ENCODE peak calls at places on chromosome X, in six cellular contexts. R is nephron progenitor cell, S is HuH-7.5, X is WTC11, H is right cardiac atrium, P is iris pigment epithelial cell. M is an unnamed sample.
A peak's percentile ranks its signal among the peaks of the same experiment; 100 is the strongest.

GRCh38 chrX:72128881-72129280 is 2.8 kb downstream of the RTL5 start:
- DNase-seq in R (no peak), S (peak; percentile 32), X (peak; percentile 55), H (no peak), P (peak; percentile 7), M (peak; percentile 49)

GRCh38 chrX:9052081-9052480 is 18.2 kb upstream of the FAM9B start:
- DNase-seq in R (no peak), S (no peak), X (no peak), H (no peak), P (no peak), M (no peak)

GRCh38 chrX:9122504-9123245 is 88.7 kb upstream of the FAM9B start:
- DNase-seq in R (no peak), S (no peak), X (no peak), H (no peak), P (peak; percentile 31), M (peak; percentile 31)

GRCh38 chrX:39214380-39215126 is 413.3 kb downstream of the MID1IP1 start:
- DNase-seq in R (no peak), S (no peak), X (no peak), H (peak; percentile 18), P (no peak), M (no peak)

GRCh38 chrX:84144281-84144680 is 43.7 kb downstream of the RPS6KA6 start:
- DNase-seq in R (no peak), S (no peak), X (no peak), H (no peak), P (peak; percentile 29), M (peak; percentile 20)

GRCh38 chrX:3143043-3143799 is 102.0 kb downstream of the ARSF start:
- DNase-seq in R (no peak), S (no peak), X (no peak), H (no peak), P (no peak), M (no peak)

GRCh38 chrX:129842510-129843208 is 1.0 kb downstream of the ZDHHC9 start:
- DNase-seq in R (no peak), S (no peak), X (peak; percentile 10), H (peak; percentile 18), P (peak; percentile 42), M (peak; percentile 74)

GRCh38 chrX:147403075-147403474 is 508.6 kb upstream of the FMR1 start:
- DNase-seq in R (no peak), S (no peak), X (no peak), H (no peak), P (no peak), M (no peak)

GRCh38 chrX:133191739-133192039 is 26.5 kb downstream of the TFDP3 start:
- DNase-seq in R (no peak), S (no peak), X (no peak), H (no peak), P (no peak), M (no peak)

GRCh38 chrX:66731398-66731797 is 92.5 kb upstream of the EDA2R start:
- DNase-seq in R (peak; percentile 2), S (no peak), X (no peak), H (no peak), P (peak; percentile 43), M (peak; percentile 21)

GRCh38 chrX:145735036-145735435 is 82.6 kb upstream of the SLITRK2 start:
- DNase-seq in R (no peak), S (no peak), X (no peak), H (no peak), P (peak; percentile 10), M (peak; percentile 4)

GRCh38 chrX:5733483-5733882 is 495.2 kb downstream of the NLGN4X start:
- DNase-seq in R (no peak), S (no peak), X (no peak), H (no peak), P (no peak), M (peak; percentile 0)

GRCh38 chrX:2374086-2374485 is 126.7 kb downstream of the DHRSX start:
- DNase-seq in R (no peak), S (no peak), X (no peak), H (no peak), P (peak; percentile 16), M (peak; percentile 69)

GRCh38 chrX:137212078-137212632 is 178.4 kb upstream of the GPR101 start:
- DNase-seq in R (no peak), S (no peak), X (no peak), H (no peak), P (no peak), M (no peak)

GRCh38 chrX:103453655-103454054 is 65.6 kb downstream of the RAB40A start:
- DNase-seq in R (no peak), S (no peak), X (no peak), H (no peak), P (peak; percentile 93), M (peak; percentile 90)

GRCh38 chrX:10636337-10636736 is 16.0 kb upstream of the MID1 start:
- DNase-seq in R (no peak), S (no peak), X (peak; percentile 18), H (no peak), P (peak; percentile 64), M (peak; percentile 49)

GRCh38 chrX:68789966-68790365 is 38.9 kb upstream of the EFNB1 start:
- DNase-seq in R (no peak), S (no peak), X (no peak), H (no peak), P (no peak), M (no peak)

GRCh38 chrX:154719132-154719675 is 31.7 kb downstream of the GAB3 start:
- DNase-seq in R (no peak), S (no peak), X (no peak), H (no peak), P (peak; percentile 93), M (no peak)

GRCh38 chrX:150049647-150050046 is 111.4 kb upstream of the EOLA2 start:
- DNase-seq in R (no peak), S (no peak), X (no peak), H (no peak), P (peak; percentile 46), M (peak; percentile 35)

GRCh38 chrX:7120578-7121219 is 26.8 kb upstream of the STS start:
- DNase-seq in R (no peak), S (no peak), X (no peak), H (no peak), P (peak; percentile 80), M (peak; percentile 48)

GRCh38 chrX:118862086-118862485 is 38.5 kb downstream of the ZCCHC12 start:
- DNase-seq in R (no peak), S (no peak), X (no peak), H (no peak), P (no peak), M (no peak)

GRCh38 chrX:139204903-139205667 is 325.5 kb upstream of the F9 start:
- DNase-seq in R (peak; percentile 70), S (no peak), X (peak; percentile 62), H (peak; percentile 16), P (no peak), M (peak; percentile 19)

GRCh38 chrX:8025705-8026104 is 98.5 kb upstream of the PNPLA4 start:
- DNase-seq in R (no peak), S (no peak), X (no peak), H (no peak), P (no peak), M (no peak)

GRCh38 chrX:48569958-48570357 is 4.3 kb upstream of the RBM3 start:
- DNase-seq in R (no peak), S (no peak), X (no peak), H (no peak), P (peak; percentile 63), M (peak; percentile 60)

GRCh38 chrX:31331045-31331444 is 259.2 kb upstream of the FTHL17 start:
- DNase-seq in R (no peak), S (no peak), X (no peak), H (no peak), P (no peak), M (no peak)

GRCh38 chrX:56726609-56727008 is 2.4 kb upstream of the NBDY start:
- DNase-seq in R (no peak), S (peak; percentile 4), X (no peak), H (no peak), P (peak; percentile 64), M (peak; percentile 59)

GRCh38 chrX:129877401-129877800 is 28.6 kb upstream of the UTP14A start:
- DNase-seq in R (no peak), S (no peak), X (no peak), H (no peak), P (peak; percentile 10), M (no peak)

GRCh38 chrX:55007633-55008032 is 7.5 kb downstream of the APEX2 start:
- DNase-seq in R (no peak), S (no peak), X (no peak), H (peak; percentile 51), P (peak; percentile 66), M (peak; percentile 37)

GRCh38 chrX:63746278-63746677 is 38.7 kb downstream of the ARHGEF9 start:
- DNase-seq in R (no peak), S (no peak), X (no peak), H (no peak), P (peak; percentile 7), M (no peak)

GRCh38 chrX:151929131-151929530 is 16.4 kb downstream of the MAGEA4 start:
- DNase-seq in R (no peak), S (no peak), X (no peak), H (no peak), P (no peak), M (no peak)

GRCh38 chrX:109533631-109534030 is 3.0 kb upstream of the NXT2 start:
- DNase-seq in R (no peak), S (no peak), X (no peak), H (no peak), P (peak; percentile 51), M (peak; percentile 18)

GRCh38 chrX:149374751-149375150 is 130.4 kb downstream of the IDS start:
- DNase-seq in R (no peak), S (no peak), X (no peak), H (no peak), P (peak; percentile 6), M (peak; percentile 11)

M was measured in foreskin fibroblast.